ENCODE peak calls at places on chromosome 19, in four cellular contexts. T is CD4-positive, alpha-beta memory T cell; B is iPS DF 6.9; K is transverse colon. G is an unnamed sample. For H3K9me3, the result is how much of the 10 kb centered on the place peaks cover.

GRCh38 chr19:566403-566802 is 6.0 kb upstream of the BSG start:
- DNase-seq in T (no peak), K (peak), B (no peak), G (no peak)

GRCh38 chr19:2607712-2608601 is 94.5 kb downstream of the GNG7 start:
- DNase-seq in K (peak), B (no peak), T (peak), G (peak)

GRCh38 chr19:4707956-4708650 is 15.5 kb downstream of the DPP9 start:
- DNase-seq in T (no peak), B (no peak), K (peak), G (no peak)

GRCh38 chr19:16628984-16629691 is 1.1 kb upstream of the MED26 start:
- DNase-seq in B (no peak), T (no peak), K (peak), G (peak)

GRCh38 chr19:33040994-33041827 is 23.5 kb downstream of the RHPN2 start:
- DNase-seq in K (peak), B (no peak), T (no peak), G (no peak)

GRCh38 chr19:33071887-33072286 is 7.2 kb upstream of the RHPN2 start:
- DNase-seq in K (peak), B (no peak), T (no peak), G (no peak)

GRCh38 chr19:6234527-6234926 is 45.2 kb downstream of the MLLT1 start:
- DNase-seq in B (no peak), K (no peak), T (no peak), G (no peak)

GRCh38 chr19:58009666-58010301 is 7.2 kb upstream of the ZNF606 start:
- DNase-seq in K (peak), T (peak), B (peak), G (peak)

GRCh38 chr19:441213-441823 is 19.5 kb downstream of the SHC2 start:
- DNase-seq in T (no peak), K (no peak), B (no peak), G (no peak)

GRCh38 chr19:1618157-1619093 is 13.2 kb upstream of the UQCR11 start:
- DNase-seq in T (no peak), B (peak), K (peak), G (no peak)

GRCh38 chr19:55261671-55262126 is 2.9 kb upstream of the PPP6R1 start:
- DNase-seq in T (no peak), B (no peak), K (no peak), G (no peak)

GRCh38 chr19:3324405-3324856 is 42.0 kb upstream of the NFIC start:
- DNase-seq in T (peak), K (peak), B (no peak), G (peak)

GRCh38 chr19:3163230-3163886 is 15.2 kb upstream of the S1PR4 start:
- DNase-seq in K (peak), T (peak), B (peak), G (peak)

GRCh38 chr19:3683405-3683865 is 16.8 kb downstream of the PIP5K1C start:
- DNase-seq in B (no peak), T (no peak), K (no peak), G (no peak)

GRCh38 chr19:17184381-17184841 is 30.7 kb upstream of the USE1 start:
- DNase-seq in K (peak), B (no peak), T (peak), G (no peak)

GRCh38 chr19:16670291-16670690 is 9.4 kb downstream of the TMEM38A start:
- DNase-seq in T (no peak), B (no peak), K (no peak), G (no peak)

GRCh38 chr19:4909172-4909896 is at the start of gene UHRF1:
- DNase-seq in B (no peak), K (peak), T (no peak), G (no peak)

GRCh38 chr19:1286859-1287621 is 1.4 kb downstream of the EFNA2 start:
- DNase-seq in K (no peak), T (no peak), B (no peak), G (no peak)

GRCh38 chr19:7970716-7971448 is 27.4 kb upstream of the TIMM44 start:
- DNase-seq in B (peak), K (peak), T (no peak), G (no peak)

GRCh38 chr19:27580906-27581305 is 1632.0 kb downstream of the UQCRFS1 start:
- DNase-seq in K (no peak), T (no peak), B (no peak), G (no peak)
- H3K9me3 ChIP-seq in K (under half), T (under half), B (under half), G (under half)

GRCh38 chr19:12187625-12188024 is 24.7 kb downstream of the ZNF136 start:
- DNase-seq in K (no peak), T (no peak), B (no peak), G (no peak)
- H3K9me3 ChIP-seq in K (half or more), T (under half), B (under half), G (half or more)

GRCh38 chr19:49940482-49940791 is 11.1 kb upstream of the NUP62 start:
- DNase-seq in B (no peak), T (no peak), K (no peak), G (no peak)

GRCh38 chr19:49936549-49936948 is 7.2 kb upstream of the NUP62 start:
- DNase-seq in K (no peak), T (no peak), B (no peak), G (no peak)

GRCh38 chr19:49938662-49939061 is 9.4 kb upstream of the NUP62 start:
- DNase-seq in B (no peak), K (no peak), T (no peak), G (no peak)

DNA sequence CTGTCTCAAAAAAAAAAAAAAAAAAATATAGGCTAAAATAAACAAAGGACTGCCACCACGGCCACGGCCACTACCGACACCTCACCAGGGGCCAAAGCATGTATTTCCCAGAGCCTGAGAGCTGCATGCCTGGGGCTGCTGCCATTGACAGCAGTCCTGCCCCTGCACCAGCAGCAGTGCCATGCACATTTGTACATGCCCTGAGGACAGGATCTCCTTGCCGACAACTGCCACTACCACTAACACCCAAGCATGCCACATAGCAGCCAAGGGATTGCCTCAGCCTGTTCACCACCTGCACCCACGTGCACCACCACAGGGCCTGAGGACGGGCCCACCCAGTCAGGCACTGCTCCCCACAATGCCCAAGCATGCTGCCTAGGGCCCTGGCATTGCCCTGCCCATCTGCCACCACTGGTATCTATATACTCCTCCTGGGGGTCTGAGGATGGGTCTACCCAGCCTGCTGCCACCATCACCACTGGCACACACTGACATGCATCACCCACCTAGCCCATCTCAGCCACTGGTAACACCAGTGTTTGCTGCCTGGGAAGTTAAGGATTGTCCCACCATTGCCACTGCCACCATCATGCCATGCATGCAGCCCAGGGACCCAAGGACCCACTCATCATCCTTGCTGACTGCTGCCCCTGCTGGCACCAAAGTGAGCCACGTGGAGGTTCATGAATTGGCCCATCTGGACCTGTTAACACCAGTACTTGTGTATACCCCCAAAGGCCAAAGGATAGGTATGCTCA is 10.6 kb upstream of the NUP62 start:
- DNase-seq in T (no peak), B (no peak), K (no peak), G (no peak)
- H3K9me3 ChIP-seq in T (under half), B (under half), K (under half), G (under half)

DNA sequence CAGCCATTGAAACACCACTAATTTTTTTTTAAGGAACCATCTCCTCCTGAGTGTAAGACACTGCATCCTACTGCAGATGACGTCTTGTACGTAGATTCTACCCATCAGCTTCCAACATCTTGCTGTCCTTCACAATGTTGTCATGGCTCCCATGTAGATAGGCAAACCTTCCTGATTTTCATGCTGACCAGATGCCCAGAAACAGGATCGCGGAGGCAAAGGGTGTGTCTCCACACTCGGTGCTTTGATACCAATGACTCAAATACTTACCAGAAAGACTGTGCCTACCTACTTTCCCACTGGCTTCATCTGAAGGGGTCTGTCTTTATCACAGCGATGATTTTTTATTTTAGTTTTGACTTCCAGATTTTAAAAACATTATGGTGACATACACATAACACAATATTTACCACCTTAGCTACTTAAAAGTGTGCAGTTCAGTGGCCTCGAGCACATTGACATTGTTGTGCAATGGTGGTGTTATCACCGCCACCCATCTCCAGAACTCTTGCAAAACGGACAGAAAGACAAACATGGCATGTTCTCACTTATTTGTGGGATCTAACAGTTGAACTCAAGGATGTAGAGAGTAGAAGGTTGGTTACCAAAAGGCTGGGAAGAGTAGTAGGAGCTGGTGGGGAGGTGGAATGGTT is 94.0 kb upstream of the PEG3 start:
- DNase-seq in B (no peak), T (no peak), K (no peak), G (no peak)
- H3K9me3 ChIP-seq in B (under half), T (under half), K (under half), G (under half)

GRCh38 chr19:22735911-22736645 is 47.9 kb downstream of the ZNF99 start:
- DNase-seq in K (no peak), B (no peak), T (no peak), G (no peak)

GRCh38 chr19:22733691-22734090 is 50.3 kb downstream of the ZNF99 start:
- DNase-seq in K (no peak), B (no peak), T (no peak), G (no peak)
- H3K9me3 ChIP-seq in K (under half), B (under half), T (under half), G (under half)

GRCh38 chr19:53655042-53655665 is 23.4 kb downstream of the DPRX start:
- DNase-seq in B (no peak), T (no peak), K (no peak), G (no peak)
- H3K9me3 ChIP-seq in B (under half), T (under half), K (under half), G (under half)

GRCh38 chr19:51861870-51862622 is 25.7 kb downstream of the ZNF577 start:
- DNase-seq in B (no peak), K (no peak), T (no peak), G (no peak)
- H3K9me3 ChIP-seq in B (under half), K (half or more), T (under half), G (half or more)

GRCh38 chr19:11047856-11048255 is 41.4 kb upstream of the LDLR start:
- DNase-seq in B (no peak), T (no peak), K (no peak), G (no peak)
- H3K9me3 ChIP-seq in B (under half), T (under half), K (under half), G (under half)